ENCODE peak calls at places on chromosomes 7 and 10, in six cellular contexts. One of them, this sample, is unnamed. For H3K4me1, the result is how much of the 10 kb centered on the place peaks cover.

GRCh38 chr10:29067161-29067560 is 221.7 kb upstream of the LYZL1 start:
- DNase-seq in SK-N-SH: no peak
- DNase-seq in mammary epithelial cell: peak
- DNase-seq in neural progenitor cell: no peak
- DNase-seq in mesenchymal stem cell: peak
- DNase-seq in adipocyte: peak
- DNase-seq in this sample: no peak

GRCh38 chr10:75487087-75487784 is 55.8 kb downstream of the LRMDA start:
- DNase-seq in adipocyte: no peak
- DNase-seq in mammary epithelial cell: peak
- DNase-seq in mesenchymal stem cell: peak
- DNase-seq in SK-N-SH: no peak
- DNase-seq in neural progenitor cell: no peak
- DNase-seq in this sample: no peak

GRCh38 chr10:97718659-97719142 is 5.2 kb downstream of the MARVELD1 start:
- DNase-seq in adipocyte: peak
- DNase-seq in SK-N-SH: peak
- DNase-seq in neural progenitor cell: peak
- DNase-seq in mammary epithelial cell: peak
- DNase-seq in mesenchymal stem cell: no peak
- DNase-seq in this sample: no peak

GRCh38 chr7:101767544-101767943 is 49.9 kb upstream of the CUX1 start:
- DNase-seq in neural progenitor cell: no peak
- DNase-seq in mesenchymal stem cell: no peak
- DNase-seq in adipocyte: no peak
- DNase-seq in mammary epithelial cell: peak
- DNase-seq in SK-N-SH: no peak
- DNase-seq in this sample: no peak

GRCh38 chr7:50531928-50532327 is 33.3 kb downstream of the DDC start:
- DNase-seq in neural progenitor cell: no peak
- DNase-seq in mesenchymal stem cell: no peak
- DNase-seq in mammary epithelial cell: no peak
- DNase-seq in adipocyte: no peak
- DNase-seq in SK-N-SH: peak
- DNase-seq in this sample: peak

GRCh38 chr10:48232717-48233447 is 41.6 kb downstream of the FRMPD2 start:
- DNase-seq in mammary epithelial cell: no peak
- DNase-seq in adipocyte: no peak
- DNase-seq in neural progenitor cell: no peak
- DNase-seq in mesenchymal stem cell: no peak
- DNase-seq in SK-N-SH: no peak
- DNase-seq in this sample: no peak

GRCh38 chr10:79140906-79141305 is 72.1 kb downstream of the ZMIZ1 start:
- DNase-seq in SK-N-SH: no peak
- DNase-seq in mesenchymal stem cell: no peak
- DNase-seq in neural progenitor cell: no peak
- DNase-seq in adipocyte: no peak
- DNase-seq in mammary epithelial cell: no peak
- DNase-seq in this sample: no peak

GRCh38 chr7:75623390-75624133 is 115.2 kb downstream of the HIP1 start:
- DNase-seq in mesenchymal stem cell: peak
- DNase-seq in adipocyte: no peak
- DNase-seq in neural progenitor cell: no peak
- DNase-seq in SK-N-SH: no peak
- DNase-seq in mammary epithelial cell: no peak
- DNase-seq in this sample: peak

GRCh38 chr10:103711351-103711994 is 143.9 kb downstream of the SH3PXD2A start:
- DNase-seq in mesenchymal stem cell: no peak
- DNase-seq in adipocyte: no peak
- DNase-seq in mammary epithelial cell: no peak
- DNase-seq in SK-N-SH: no peak
- DNase-seq in neural progenitor cell: peak
- DNase-seq in this sample: peak

GRCh38 chr10:48684792-48685651 is at the start of gene WDFY4:
- DNase-seq in mesenchymal stem cell: no peak
- DNase-seq in adipocyte: no peak
- DNase-seq in SK-N-SH: no peak
- DNase-seq in mammary epithelial cell: no peak
- DNase-seq in neural progenitor cell: no peak
- DNase-seq in this sample: no peak

GRCh38 chr10:63084690-63085377 is 48.3 kb upstream of the NRBF2 start:
- DNase-seq in neural progenitor cell: no peak
- DNase-seq in mesenchymal stem cell: no peak
- DNase-seq in mammary epithelial cell: no peak
- DNase-seq in adipocyte: peak
- DNase-seq in SK-N-SH: no peak
- DNase-seq in this sample: no peak

GRCh38 chr7:142481548-142481947 is 223.7 kb upstream of the PRSS58 start:
- DNase-seq in adipocyte: no peak
- DNase-seq in mesenchymal stem cell: peak
- DNase-seq in neural progenitor cell: peak
- DNase-seq in mammary epithelial cell: no peak
- DNase-seq in SK-N-SH: no peak
- DNase-seq in this sample: peak

GRCh38 chr10:69125554-69125953 is 1.6 kb downstream of the VPS26A start:
- DNase-seq in mesenchymal stem cell: no peak
- DNase-seq in SK-N-SH: no peak
- DNase-seq in neural progenitor cell: no peak
- DNase-seq in mammary epithelial cell: no peak
- DNase-seq in adipocyte: peak
- DNase-seq in this sample: no peak

GRCh38 chr7:101576993-101577392 is 52.1 kb downstream of the MYL10 start:
- DNase-seq in neural progenitor cell: no peak
- DNase-seq in mammary epithelial cell: peak
- DNase-seq in adipocyte: peak
- DNase-seq in mesenchymal stem cell: no peak
- DNase-seq in SK-N-SH: no peak
- DNase-seq in this sample: peak

GRCh38 chr7:41832936-41833335 is 130.0 kb upstream of the INHBA start:
- DNase-seq in mesenchymal stem cell: peak
- DNase-seq in SK-N-SH: no peak
- DNase-seq in mammary epithelial cell: no peak
- DNase-seq in adipocyte: no peak
- DNase-seq in neural progenitor cell: no peak
- DNase-seq in this sample: peak

GRCh38 chr7:44374007-44374763 is 48.8 kb upstream of the CAMK2B start:
- DNase-seq in mesenchymal stem cell: no peak
- DNase-seq in mammary epithelial cell: no peak
- DNase-seq in SK-N-SH: no peak
- DNase-seq in neural progenitor cell: no peak
- DNase-seq in adipocyte: no peak
- DNase-seq in this sample: no peak

GRCh38 chr7:39410582-39410981 is 155.6 kb upstream of the YAE1 start:
- DNase-seq in adipocyte: no peak
- DNase-seq in mesenchymal stem cell: no peak
- DNase-seq in mammary epithelial cell: peak
- DNase-seq in SK-N-SH: no peak
- DNase-seq in neural progenitor cell: no peak
- DNase-seq in this sample: no peak

GRCh38 chr7:39416866-39417265 is 149.3 kb upstream of the YAE1 start:
- DNase-seq in mammary epithelial cell: no peak
- DNase-seq in mesenchymal stem cell: no peak
- DNase-seq in adipocyte: no peak
- DNase-seq in SK-N-SH: no peak
- DNase-seq in neural progenitor cell: no peak
- DNase-seq in this sample: no peak

GRCh38 chr7:39414669-39415035 is 151.6 kb upstream of the YAE1 start:
- DNase-seq in mammary epithelial cell: no peak
- DNase-seq in adipocyte: no peak
- DNase-seq in SK-N-SH: no peak
- DNase-seq in mesenchymal stem cell: no peak
- DNase-seq in neural progenitor cell: no peak
- DNase-seq in this sample: no peak

GRCh38 chr7:39415091-39415820 is 150.9 kb upstream of the YAE1 start:
- DNase-seq in neural progenitor cell: no peak
- DNase-seq in SK-N-SH: no peak
- DNase-seq in mammary epithelial cell: no peak
- DNase-seq in mesenchymal stem cell: no peak
- DNase-seq in adipocyte: no peak
- DNase-seq in this sample: no peak

DNA sequence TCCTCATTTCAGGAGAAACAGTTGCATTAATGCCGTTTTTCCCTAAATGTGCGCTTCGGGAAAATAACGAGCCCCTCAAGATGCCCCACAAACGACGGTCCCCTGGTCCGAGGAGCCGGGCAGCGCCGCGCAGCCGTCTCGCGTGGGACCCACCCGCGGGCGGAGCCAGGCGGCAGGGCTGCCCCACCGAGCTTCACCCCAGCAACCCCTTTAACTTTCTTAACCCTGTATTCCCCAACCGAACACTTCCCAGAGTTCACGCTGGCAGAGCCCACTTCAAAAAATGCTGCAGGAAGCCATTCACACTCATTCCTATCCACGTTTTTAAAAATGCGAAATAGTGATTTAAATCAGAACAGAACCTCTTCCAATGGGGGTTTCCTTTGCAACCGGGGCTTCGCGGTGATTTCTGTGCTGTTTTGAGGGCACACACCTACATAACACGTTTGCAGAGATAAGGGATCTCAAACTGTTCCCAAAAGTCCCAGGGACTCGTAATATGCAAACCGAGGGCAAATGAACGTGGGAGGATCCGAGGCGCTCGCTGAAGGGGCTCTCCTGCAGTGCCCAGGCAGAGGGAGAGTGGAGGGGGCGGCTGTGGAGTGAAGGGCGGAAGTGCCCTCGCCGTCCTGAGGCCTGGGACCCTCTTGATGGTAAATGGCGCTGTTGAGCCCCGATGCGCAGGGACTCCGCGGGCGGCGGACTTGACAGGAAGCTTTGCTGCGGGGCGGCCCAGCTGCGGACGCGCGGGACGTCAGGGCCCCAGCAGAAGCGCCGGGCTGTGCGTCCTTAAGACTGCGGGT is 152.1 kb upstream of the YAE1 start:
- DNase-seq in adipocyte: peak
- DNase-seq in mammary epithelial cell: peak
- DNase-seq in mesenchymal stem cell: peak
- DNase-seq in neural progenitor cell: peak
- DNase-seq in SK-N-SH: peak
- DNase-seq in this sample: peak
- H3K9ac ChIP-seq in adipocyte: peak
- H3K9ac ChIP-seq in mammary epithelial cell: no peak
- H3K9ac ChIP-seq in mesenchymal stem cell: peak
- H3K9ac ChIP-seq in neural progenitor cell: no peak
- H3K9ac ChIP-seq in SK-N-SH: no peak
- H3K9ac ChIP-seq in this sample: peak

DNA sequence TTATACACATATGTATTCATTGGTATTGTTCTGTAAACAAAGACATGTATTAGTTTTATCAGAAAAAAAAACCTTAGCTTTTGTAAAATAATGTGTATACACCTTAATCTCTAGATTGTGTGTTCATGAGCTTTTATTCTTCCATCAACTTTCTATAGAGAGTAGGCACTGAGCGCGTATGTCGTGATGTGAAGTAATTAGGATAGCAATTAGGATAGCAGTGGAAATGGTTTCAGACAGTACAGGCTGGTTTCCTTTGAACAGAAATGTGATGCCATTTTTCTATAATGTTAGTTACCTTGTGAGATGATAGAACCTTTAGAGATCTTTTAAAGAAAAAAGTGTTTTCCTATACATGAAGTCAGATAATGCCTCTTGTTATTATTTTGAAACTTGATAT is 237.7 kb upstream of the LRRN3 start:
- DNase-seq in adipocyte: no peak
- DNase-seq in neural progenitor cell: no peak
- DNase-seq in mammary epithelial cell: no peak
- DNase-seq in SK-N-SH: no peak
- DNase-seq in mesenchymal stem cell: no peak
- DNase-seq in this sample: no peak
- H3K4me3 ChIP-seq in adipocyte: no peak
- H3K4me3 ChIP-seq in neural progenitor cell: no peak
- H3K4me3 ChIP-seq in mammary epithelial cell: no peak
- H3K4me3 ChIP-seq in SK-N-SH: no peak
- H3K4me3 ChIP-seq in mesenchymal stem cell: no peak
- H3K4me3 ChIP-seq in this sample: no peak

DNA sequence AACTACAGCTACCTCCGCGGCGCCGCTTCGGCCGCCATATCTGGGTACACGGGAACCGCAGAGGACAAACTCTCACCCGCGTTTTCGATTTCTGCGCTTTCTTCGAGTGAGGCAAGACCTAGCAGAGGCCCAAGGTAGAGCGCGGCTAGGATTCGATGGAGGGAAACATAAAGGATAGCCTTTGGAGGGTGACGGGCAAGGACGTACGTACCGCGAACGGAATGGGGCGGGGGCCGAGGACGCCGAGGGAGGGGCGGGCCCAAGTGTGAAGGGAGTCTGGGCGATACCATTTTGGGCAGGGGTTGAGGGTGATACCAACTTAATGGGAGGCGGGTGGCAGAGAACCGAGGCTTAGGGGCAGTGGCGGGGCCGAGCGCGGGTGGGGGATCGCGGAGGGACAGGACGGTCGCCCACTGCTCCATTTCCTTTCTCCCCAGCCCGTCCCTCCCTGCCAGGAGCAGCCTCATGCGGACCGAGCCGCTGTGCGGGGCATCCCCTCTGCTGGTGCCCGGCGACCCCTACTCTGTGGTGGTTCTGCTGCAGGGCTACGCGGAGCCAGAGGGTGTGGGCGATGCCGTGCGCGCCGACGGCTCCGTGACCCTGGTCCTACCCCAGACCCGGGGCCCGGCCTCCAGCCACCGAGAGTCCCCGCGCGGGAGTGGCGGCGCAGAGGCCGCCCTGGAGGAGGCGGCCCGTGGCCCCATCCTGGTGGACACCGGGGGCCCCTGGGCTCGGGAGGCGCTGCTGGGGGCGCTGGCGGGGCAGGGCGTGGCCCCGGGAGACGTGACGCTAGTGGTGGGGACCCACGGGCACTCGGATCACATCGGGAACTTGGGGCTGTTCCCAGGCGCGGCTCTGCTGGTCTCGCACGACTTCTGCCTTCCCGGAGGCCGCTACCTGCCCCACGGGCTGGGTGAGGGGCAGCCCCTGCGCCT is at the start of gene MBLAC1:
- DNase-seq in mammary epithelial cell: peak
- DNase-seq in adipocyte: peak
- DNase-seq in SK-N-SH: peak
- DNase-seq in mesenchymal stem cell: peak
- DNase-seq in neural progenitor cell: peak
- DNase-seq in this sample: peak
- H3K4me1 ChIP-seq in mammary epithelial cell: under half
- H3K4me1 ChIP-seq in adipocyte: under half
- H3K4me1 ChIP-seq in SK-N-SH: under half
- H3K4me1 ChIP-seq in mesenchymal stem cell: under half
- H3K4me1 ChIP-seq in neural progenitor cell: under half
- H3K4me1 ChIP-seq in this sample: under half

GRCh38 chr10:113751116-113751728 is at the start of gene PLEKHS1:
- DNase-seq in SK-N-SH: no peak
- DNase-seq in neural progenitor cell: no peak
- DNase-seq in adipocyte: peak
- DNase-seq in mesenchymal stem cell: peak
- DNase-seq in mammary epithelial cell: peak
- DNase-seq in this sample: no peak
- H3K9ac ChIP-seq in SK-N-SH: no peak
- H3K9ac ChIP-seq in neural progenitor cell: no peak
- H3K9ac ChIP-seq in adipocyte: no peak
- H3K9ac ChIP-seq in mesenchymal stem cell: no peak
- H3K9ac ChIP-seq in mammary epithelial cell: no peak
- H3K9ac ChIP-seq in this sample: no peak